ENCODE peak calls at places on chromosomes 7 and 10, in five cellular contexts. One of them, this sample, is unnamed.

GRCh38 chr10:128210215-128211063 is 84.2 kb upstream of the MKI67 start:
- DNase-seq in GM13976: peak
- DNase-seq in cardiac muscle cell: peak
- DNase-seq in aorta: peak
- DNase-seq in amniotic stem cell: no peak
- DNase-seq in this sample: peak

GRCh38 chr10:51643734-51644133 is 55.7 kb downstream of the CSTF2T start:
- DNase-seq in cardiac muscle cell: peak
- DNase-seq in GM13976: no peak
- DNase-seq in aorta: no peak
- DNase-seq in amniotic stem cell: no peak
- DNase-seq in this sample: no peak

GRCh38 chr7:67589178-67589577 is 592.5 kb downstream of the TYW1 start:
- DNase-seq in cardiac muscle cell: no peak
- DNase-seq in aorta: no peak
- DNase-seq in GM13976: no peak
- DNase-seq in amniotic stem cell: no peak
- DNase-seq in this sample: no peak

GRCh38 chr10:60362461-60362860 is 27.2 kb downstream of the ANK3 start:
- DNase-seq in amniotic stem cell: no peak
- DNase-seq in cardiac muscle cell: no peak
- DNase-seq in GM13976: no peak
- DNase-seq in aorta: no peak
- DNase-seq in this sample: no peak

GRCh38 chr7:143882611-143883078 is 19.3 kb downstream of the TCAF1 start:
- DNase-seq in aorta: peak
- DNase-seq in cardiac muscle cell: peak
- DNase-seq in GM13976: no peak
- DNase-seq in amniotic stem cell: no peak
- DNase-seq in this sample: peak

GRCh38 chr10:92757066-92757716 is 67.4 kb downstream of the HHEX start:
- DNase-seq in aorta: peak
- DNase-seq in GM13976: peak
- DNase-seq in amniotic stem cell: peak
- DNase-seq in cardiac muscle cell: peak
- DNase-seq in this sample: peak

GRCh38 chr10:62980697-62981495 is 152.2 kb upstream of the NRBF2 start:
- DNase-seq in aorta: no peak
- DNase-seq in cardiac muscle cell: no peak
- DNase-seq in GM13976: no peak
- DNase-seq in amniotic stem cell: no peak
- DNase-seq in this sample: no peak

GRCh38 chr10:102452672-102453340 is 1.5 kb upstream of the C10orf95 start:
- DNase-seq in amniotic stem cell: no peak
- DNase-seq in GM13976: no peak
- DNase-seq in cardiac muscle cell: peak
- DNase-seq in aorta: peak
- DNase-seq in this sample: no peak

GRCh38 chr7:149414745-149415390 is 46.0 kb downstream of the ZNF777 start:
- DNase-seq in aorta: peak
- DNase-seq in amniotic stem cell: no peak
- DNase-seq in cardiac muscle cell: peak
- DNase-seq in GM13976: no peak
- DNase-seq in this sample: no peak

GRCh38 chr10:7312179-7312857 is 98.5 kb downstream of the SFMBT2 start:
- DNase-seq in GM13976: no peak
- DNase-seq in amniotic stem cell: no peak
- DNase-seq in aorta: no peak
- DNase-seq in cardiac muscle cell: no peak
- DNase-seq in this sample: no peak

GRCh38 chr10:70404906-70405824 is 1.2 kb downstream of the EIF4EBP2 start:
- DNase-seq in aorta: peak
- DNase-seq in amniotic stem cell: peak
- DNase-seq in cardiac muscle cell: peak
- DNase-seq in GM13976: peak
- DNase-seq in this sample: peak

GRCh38 chr10:100561005-100561404 is 25.3 kb downstream of the HIF1AN start:
- DNase-seq in amniotic stem cell: no peak
- DNase-seq in cardiac muscle cell: no peak
- DNase-seq in GM13976: no peak
- DNase-seq in aorta: no peak
- DNase-seq in this sample: no peak

GRCh38 chr7:76206633-76207032 is 4.9 kb downstream of the SRRM3 start:
- DNase-seq in GM13976: no peak
- DNase-seq in amniotic stem cell: no peak
- DNase-seq in cardiac muscle cell: peak
- DNase-seq in aorta: no peak
- DNase-seq in this sample: no peak

GRCh38 chr7:123748171-123748733 is 551 bp downstream of the WASL start:
- DNase-seq in aorta: peak
- DNase-seq in GM13976: peak
- DNase-seq in cardiac muscle cell: peak
- DNase-seq in amniotic stem cell: no peak
- DNase-seq in this sample: peak

GRCh38 chr7:1204460-1204859 is 28.2 kb upstream of the UNCX start:
- DNase-seq in amniotic stem cell: no peak
- DNase-seq in aorta: no peak
- DNase-seq in GM13976: no peak
- DNase-seq in cardiac muscle cell: no peak
- DNase-seq in this sample: no peak

GRCh38 chr10:77011823-77012566 is 625.6 kb downstream of the KCNMA1 start:
- DNase-seq in aorta: no peak
- DNase-seq in cardiac muscle cell: peak
- DNase-seq in amniotic stem cell: no peak
- DNase-seq in GM13976: no peak
- DNase-seq in this sample: no peak

GRCh38 chr10:70743430-70743788 is 41.8 kb downstream of the TBATA start:
- DNase-seq in aorta: no peak
- DNase-seq in cardiac muscle cell: no peak
- DNase-seq in GM13976: no peak
- DNase-seq in amniotic stem cell: no peak
- DNase-seq in this sample: no peak

GRCh38 chr7:30163231-30163894 is 28.6 kb downstream of the MTURN start:
- DNase-seq in aorta: no peak
- DNase-seq in GM13976: no peak
- DNase-seq in cardiac muscle cell: no peak
- DNase-seq in amniotic stem cell: no peak
- DNase-seq in this sample: no peak

GRCh38 chr7:1532456-1533254 is 2.2 kb downstream of the MAFK start:
- DNase-seq in cardiac muscle cell: peak
- DNase-seq in amniotic stem cell: peak
- DNase-seq in GM13976: no peak
- DNase-seq in aorta: peak
- DNase-seq in this sample: no peak

GRCh38 chr7:118080947-118081346 is 103.0 kb upstream of the LSM8 start:
- DNase-seq in GM13976: peak
- DNase-seq in cardiac muscle cell: peak
- DNase-seq in aorta: no peak
- DNase-seq in amniotic stem cell: no peak
- DNase-seq in this sample: peak

GRCh38 chr7:2164646-2165045 is 68.1 kb downstream of the MAD1L1 start:
- DNase-seq in cardiac muscle cell: no peak
- DNase-seq in aorta: no peak
- DNase-seq in GM13976: no peak
- DNase-seq in amniotic stem cell: no peak
- DNase-seq in this sample: no peak

GRCh38 chr7:4613855-4614548 is 68.1 kb upstream of the FOXK1 start:
- DNase-seq in amniotic stem cell: no peak
- DNase-seq in aorta: peak
- DNase-seq in cardiac muscle cell: peak
- DNase-seq in GM13976: no peak
- DNase-seq in this sample: no peak

GRCh38 chr7:143384741-143385631 is 3.8 kb downstream of the ZYX start:
- DNase-seq in cardiac muscle cell: peak
- DNase-seq in amniotic stem cell: no peak
- DNase-seq in aorta: peak
- DNase-seq in GM13976: no peak
- DNase-seq in this sample: no peak

GRCh38 chr7:35694161-35694783 is 663 bp downstream of the HERPUD2 start:
- DNase-seq in cardiac muscle cell: no peak
- DNase-seq in GM13976: peak
- DNase-seq in amniotic stem cell: no peak
- DNase-seq in aorta: no peak
- DNase-seq in this sample: peak

GRCh38 chr10:18767981-18768380 is 108.8 kb downstream of the ARL5B start:
- DNase-seq in cardiac muscle cell: no peak
- DNase-seq in amniotic stem cell: no peak
- DNase-seq in GM13976: no peak
- DNase-seq in aorta: no peak
- DNase-seq in this sample: no peak

GRCh38 chr7:100148559-100149328 is at the start of gene LAMTOR4:
- DNase-seq in GM13976: peak
- DNase-seq in aorta: peak
- DNase-seq in amniotic stem cell: peak
- DNase-seq in cardiac muscle cell: peak
- DNase-seq in this sample: peak

GRCh38 chr10:79019961-79020491 is 48.7 kb upstream of the ZMIZ1 start:
- DNase-seq in amniotic stem cell: no peak
- DNase-seq in aorta: peak
- DNase-seq in cardiac muscle cell: peak
- DNase-seq in GM13976: no peak
- DNase-seq in this sample: no peak

GRCh38 chr7:102122026-102122425 is 164.6 kb upstream of the SH2B2 start:
- DNase-seq in aorta: no peak
- DNase-seq in amniotic stem cell: peak
- DNase-seq in cardiac muscle cell: peak
- DNase-seq in GM13976: peak
- DNase-seq in this sample: peak